ENCODE peak calls at places on chromosomes 5 and 9, in eight cellular contexts. O is Calu3; R is adrenal gland; N is fibroblast of the aortic adventitia; X is fibroblast of villous mesenchyme; U is activated B cell treated with CpG ODN at 0.5 μM for 24 hours; F is CD8-positive, alpha-beta T cell; J is cardiac muscle cell. Z is an unnamed sample.

GRCh38 chr9:137989156-137989555 is 111.6 kb downstream of the CACNA1B start:
- DNase-seq in J (no peak), X (no peak), U (no peak), O (no peak), R (no peak), F (peak), N (no peak), Z (no peak)

GRCh38 chr9:88418025-88418424 is 29.8 kb downstream of the SPIN1 start:
- DNase-seq in N (no peak), R (no peak), J (no peak), X (no peak), F (no peak), O (no peak), U (no peak), Z (no peak)

GRCh38 chr5:171823269-171823668 is 37.7 kb downstream of the SMIM23 start:
- DNase-seq in N (no peak), R (no peak), U (no peak), X (no peak), J (no peak), F (no peak), O (peak), Z (no peak)

GRCh38 chr9:29939559-29939958 is 2366.3 kb upstream of the C9orf72 start:
- DNase-seq in U (no peak), O (no peak), F (no peak), X (no peak), J (no peak), N (no peak), R (no peak), Z (no peak)

GRCh38 chr5:2001300-2001699 is 118.6 kb upstream of the IRX4 start:
- DNase-seq in O (no peak), N (no peak), U (no peak), R (no peak), J (no peak), X (no peak), F (no peak), Z (no peak)

GRCh38 chr9:89778100-89779085 is 173.6 kb downstream of the GADD45G start:
- DNase-seq in X (no peak), J (no peak), R (no peak), N (no peak), O (no peak), U (no peak), F (no peak), Z (no peak)

GRCh38 chr9:22595805-22596204 is 149.2 kb downstream of the DMRTA1 start:
- DNase-seq in J (no peak), O (no peak), F (no peak), N (no peak), X (no peak), R (no peak), U (no peak), Z (peak)

GRCh38 chr5:172855597-172856292 is 21.7 kb downstream of the ERGIC1 start:
- DNase-seq in U (no peak), F (no peak), O (no peak), N (peak), X (no peak), R (peak), J (no peak), Z (no peak)

GRCh38 chr5:137036630-137037029 is 462.5 kb downstream of the SPOCK1 start:
- DNase-seq in O (peak), R (no peak), N (no peak), J (no peak), U (no peak), F (no peak), X (no peak), Z (no peak)

GRCh38 chr9:36913393-36914211 is 120.5 kb downstream of the PAX5 start:
- DNase-seq in F (no peak), O (no peak), U (no peak), R (no peak), J (no peak), X (no peak), N (no peak), Z (no peak)

GRCh38 chr9:35820076-35820475 is 5.2 kb upstream of the HINT2 start:
- DNase-seq in F (no peak), X (peak), J (peak), R (no peak), U (no peak), O (no peak), N (peak), Z (no peak)

GRCh38 chr9:36169166-36169565 is at the start of gene CCIN:
- DNase-seq in X (no peak), F (no peak), R (no peak), N (no peak), O (no peak), U (no peak), J (no peak), Z (no peak)

GRCh38 chr5:113447651-113448050 is 12.9 kb upstream of the TSSK1B start:
- DNase-seq in X (peak), F (no peak), J (peak), R (no peak), N (no peak), O (peak), U (no peak), Z (no peak)

GRCh38 chr5:98110270-98110669 is 663.2 kb upstream of the RGMB start:
- DNase-seq in R (no peak), X (peak), N (peak), F (no peak), O (no peak), U (no peak), J (peak), Z (no peak)

GRCh38 chr9:72586388-72587160 is 65.2 kb downstream of the TMC1 start:
- DNase-seq in U (no peak), X (peak), O (peak), F (peak), J (peak), N (peak), R (no peak), Z (no peak)

GRCh38 chr5:11700376-11700775 is 203.9 kb downstream of the CTNND2 start:
- DNase-seq in U (no peak), R (no peak), J (no peak), F (no peak), O (no peak), X (no peak), N (no peak), Z (no peak)

GRCh38 chr5:51386916-51387853 is 3.9 kb downstream of the ISL1 start:
- DNase-seq in U (no peak), F (no peak), R (no peak), O (peak), X (no peak), N (peak), J (no peak), Z (no peak)

GRCh38 chr5:139308797-139309196 is 15.3 kb downstream of the MATR3 start:
- DNase-seq in F (no peak), U (no peak), O (no peak), N (no peak), R (no peak), J (no peak), X (no peak), Z (no peak)

GRCh38 chr5:137612576-137612975 is 113.5 kb upstream of the SPOCK1 start:
- DNase-seq in F (no peak), U (no peak), R (no peak), N (no peak), O (no peak), J (no peak), X (no peak), Z (no peak)

GRCh38 chr5:19733612-19734495 is 254.1 kb downstream of the CDH18 start:
- DNase-seq in O (no peak), N (no peak), R (no peak), X (no peak), F (no peak), J (no peak), U (no peak), Z (no peak)

GRCh38 chr9:91825866-91826265 is 124.2 kb downstream of the ROR2 start:
- DNase-seq in F (no peak), N (no peak), X (no peak), J (no peak), U (no peak), R (no peak), O (no peak), Z (no peak)

GRCh38 chr5:98603456-98603855 is 170.0 kb upstream of the RGMB start:
- DNase-seq in X (no peak), F (no peak), J (no peak), R (no peak), O (no peak), U (no peak), N (no peak), Z (no peak)

GRCh38 chr5:130912088-130912487 is 253.0 kb downstream of the HINT1 start:
- DNase-seq in R (no peak), J (peak), F (no peak), U (no peak), N (no peak), X (no peak), O (no peak), Z (no peak)

GRCh38 chr9:32782476-32783167 is 718 bp upstream of the TMEM215 start:
- DNase-seq in X (no peak), U (no peak), O (no peak), F (no peak), N (no peak), R (no peak), J (no peak), Z (no peak)

GRCh38 chr5:134115806-134116175 is 1.3 kb downstream of the TCF7 start:
- DNase-seq in X (no peak), N (no peak), F (no peak), U (no peak), J (no peak), O (no peak), R (no peak), Z (no peak)

GRCh38 chr5:157063776-157064430 is 5.0 kb upstream of the HAVCR1 start:
- DNase-seq in J (no peak), X (no peak), F (no peak), N (no peak), R (no peak), U (no peak), O (peak), Z (no peak)

GRCh38 chr9:127903557-127904475 is 4.4 kb upstream of the ST6GALNAC6 start:
- DNase-seq in F (peak), O (no peak), J (no peak), R (peak), N (no peak), X (peak), U (peak), Z (peak)

GRCh38 chr9:134324359-134325095 is 1.7 kb upstream of the RXRA start:
- DNase-seq in X (peak), N (peak), O (no peak), J (no peak), U (no peak), F (no peak), R (peak), Z (no peak)

GRCh38 chr9:106857811-106858470 is 5.0 kb upstream of the ZNF462 start:
- DNase-seq in X (no peak), F (no peak), O (no peak), U (no peak), J (no peak), N (no peak), R (no peak), Z (no peak)

GRCh38 chr5:156758012-156758791 is 91.9 kb upstream of the PPP1R2B start:
- DNase-seq in O (no peak), F (no peak), N (no peak), R (no peak), U (no peak), J (no peak), X (no peak), Z (no peak)

GRCh38 chr5:1003296-1003937 is 5.2 kb upstream of the NKD2 start:
- DNase-seq in N (no peak), O (peak), U (no peak), X (peak), F (no peak), J (peak), R (peak), Z (no peak)

GRCh38 chr5:115398726-115399125 is 102.3 kb upstream of the CCDC112 start:
- DNase-seq in F (no peak), O (no peak), R (no peak), J (peak), N (peak), U (no peak), X (peak), Z (no peak)

GRCh38 chr9:134717793-134718645 is 76.4 kb downstream of the COL5A1 start:
- DNase-seq in J (no peak), F (no peak), R (no peak), O (no peak), U (no peak), N (no peak), X (no peak), Z (no peak)

GRCh38 chr5:128644863-128645262 is 106.8 kb upstream of the FBN2 start:
- DNase-seq in X (peak), J (peak), O (no peak), R (no peak), N (peak), F (no peak), U (no peak), Z (no peak)

DNA sequence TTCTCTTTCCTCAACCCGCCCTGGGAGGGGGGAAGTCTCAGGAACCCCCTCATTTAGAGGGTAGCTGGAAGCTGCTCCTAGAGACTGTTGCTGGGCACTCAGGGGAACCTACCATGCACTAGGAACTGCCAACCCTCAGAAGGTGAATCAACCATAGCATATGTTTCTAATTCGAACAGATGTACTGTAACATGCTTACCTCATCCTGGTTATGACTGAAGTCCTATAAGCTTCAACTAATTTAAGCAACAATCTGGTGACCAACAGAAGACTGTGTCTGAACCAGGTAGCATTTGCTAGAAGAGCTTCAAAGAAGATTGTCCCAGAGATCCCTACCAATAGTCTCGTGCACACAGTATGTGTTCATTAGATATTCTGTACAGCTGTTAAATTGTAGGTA is 5.7 kb upstream of the PRDM6 start:
- DNase-seq in X (no peak), F (no peak), U (no peak), O (no peak), R (no peak), J (no peak), N (peak), Z (no peak)
- TF ChIP-seq CTCF in X (no peak), F (no peak), U (no peak), O (no peak), R (no peak), J (no peak), N (no peak), Z (no peak)

GRCh38 chr9:5326187-5326586 is 13.5 kb downstream of the RLN1 start:
- DNase-seq in F (no peak), N (no peak), R (no peak), U (no peak), O (no peak), X (no peak), J (no peak), Z (no peak)

GRCh38 chr9:5321058-5321457 is 16.5 kb upstream of the RLN2 start:
- DNase-seq in N (no peak), J (no peak), O (no peak), F (no peak), X (no peak), U (no peak), R (no peak), Z (no peak)

DNA sequence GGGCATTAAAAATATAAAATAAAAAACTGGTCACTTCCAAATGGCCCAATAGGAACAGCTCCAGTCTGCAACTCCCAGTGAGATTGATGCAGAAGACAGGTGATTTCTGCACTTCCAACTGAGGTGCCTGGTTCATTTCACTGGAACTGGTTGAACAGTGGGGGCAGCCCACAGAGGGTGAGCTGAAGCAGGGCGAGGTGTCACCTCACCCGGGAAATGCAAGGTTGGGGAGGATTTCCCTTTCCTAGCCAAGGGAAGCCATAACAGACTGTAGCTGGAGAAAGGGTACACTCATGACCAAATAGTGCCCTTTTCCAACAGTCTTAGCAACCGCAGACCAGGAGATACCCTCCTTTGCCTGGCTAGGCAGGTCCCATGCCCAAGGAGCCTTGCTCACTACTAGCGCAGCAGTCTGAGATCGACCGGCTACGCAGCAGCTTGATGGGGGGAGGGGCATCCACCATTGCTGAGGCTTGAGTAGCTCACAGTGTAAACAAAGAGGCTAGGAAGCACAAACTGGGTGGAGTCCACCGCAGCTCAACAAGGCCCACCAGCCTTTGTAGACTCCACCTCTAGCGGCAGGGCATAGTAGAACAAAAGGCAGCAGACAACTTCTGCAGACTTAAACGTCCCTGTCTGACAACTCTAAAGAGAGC is 12.7 kb downstream of the RLN1 start:
- DNase-seq in U (no peak), F (peak), X (peak), R (no peak), N (no peak), J (peak), O (no peak), Z (no peak)
- TF ChIP-seq CTCF in U (no peak), F (no peak), X (no peak), R (no peak), N (no peak), J (no peak), O (no peak), Z (no peak)

GRCh38 chr5:109027983-109028607 is 280.4 kb downstream of the FER start:
- DNase-seq in O (no peak), X (no peak), J (no peak), U (no peak), F (no peak), N (no peak), R (no peak), Z (no peak)
- TF ChIP-seq CTCF in O (no peak), X (no peak), J (no peak), U (no peak), F (no peak), N (no peak), R (no peak), Z (no peak)

DNA sequence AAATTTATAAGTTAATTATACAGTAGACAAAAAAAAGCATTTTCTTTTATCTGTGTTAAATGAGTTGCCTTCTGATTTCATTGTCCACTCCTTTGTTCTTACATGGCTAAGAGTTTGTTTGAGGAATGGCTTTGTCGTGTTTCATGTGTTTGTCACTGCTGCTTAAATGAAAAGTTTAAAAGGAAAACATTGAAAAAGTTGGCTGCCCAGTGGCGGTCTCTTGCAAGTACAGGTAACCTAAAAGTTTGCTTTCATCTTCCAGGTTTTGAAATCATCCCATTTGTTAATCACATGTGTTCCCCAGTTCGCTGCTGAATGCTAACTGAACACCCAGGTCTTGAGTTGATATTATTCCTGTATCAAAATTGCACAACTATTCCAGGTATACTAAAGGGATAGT is 33.9 kb downstream of the EGFLAM start:
- DNase-seq in F (no peak), N (no peak), J (no peak), U (no peak), O (no peak), X (no peak), R (no peak), Z (no peak)
- TF ChIP-seq CTCF in F (no peak), N (no peak), J (no peak), U (no peak), O (no peak), X (no peak), R (no peak), Z (no peak)

DNA sequence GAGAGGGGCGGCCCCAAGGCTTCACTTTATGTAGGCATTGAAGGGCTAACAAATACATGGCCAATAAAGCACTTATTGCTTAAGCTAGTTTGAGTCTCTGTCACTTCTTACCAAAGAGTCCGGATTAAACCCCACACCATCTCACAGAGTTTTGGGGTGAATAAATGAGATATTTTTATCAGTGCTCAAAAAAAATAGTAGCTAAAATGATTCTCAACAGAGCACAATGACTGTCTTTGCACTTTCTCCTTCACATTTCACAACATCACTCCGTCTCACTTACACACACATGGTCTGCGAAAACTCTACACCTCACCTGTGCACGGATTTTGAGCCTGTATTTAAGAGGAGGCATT is 92.9 kb downstream of the LMX1B start:
- DNase-seq in O (no peak), U (no peak), F (no peak), J (no peak), X (no peak), R (no peak), N (no peak), Z (no peak)
- TF ChIP-seq CTCF in O (no peak), U (no peak), F (peak), J (no peak), X (no peak), R (no peak), N (no peak), Z (no peak)

DNA sequence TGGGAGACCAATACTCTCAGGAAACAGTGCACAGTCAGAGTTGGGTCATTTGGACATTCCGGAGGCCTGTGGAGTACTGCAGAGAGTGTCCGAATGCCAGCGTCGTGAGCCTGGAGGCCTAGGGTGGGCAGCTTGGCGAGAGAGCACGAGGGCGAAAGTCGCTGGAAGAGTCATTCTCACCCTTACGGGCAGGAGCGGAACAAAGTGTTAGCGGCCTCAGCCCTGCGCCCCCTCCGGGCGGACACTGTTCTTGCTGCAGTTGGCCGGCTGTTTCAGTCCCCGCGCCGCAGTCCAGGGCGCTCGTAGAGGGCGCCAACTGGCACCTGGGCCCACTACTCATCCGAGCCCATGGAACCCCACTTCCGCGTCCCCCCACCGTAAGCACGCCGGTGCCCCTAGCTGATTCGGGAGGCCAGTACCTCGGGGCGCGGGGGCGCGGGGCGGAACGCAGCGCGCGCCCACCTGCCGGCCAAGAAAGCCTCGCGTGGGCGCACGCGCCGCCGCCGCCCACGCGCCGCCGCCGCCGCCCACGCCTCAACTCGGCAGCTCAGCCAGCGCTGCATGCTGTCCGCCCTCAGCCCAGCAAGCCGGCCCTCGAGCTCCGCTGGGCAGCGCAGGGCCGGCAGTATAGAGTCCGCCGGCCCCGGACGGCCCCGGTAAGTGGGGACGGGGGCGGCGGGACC is 99.7 kb upstream of the CCL21 start:
- DNase-seq in U (no peak), R (peak), X (peak), O (no peak), N (peak), F (no peak), J (peak), Z (no peak)
- TF ChIP-seq CTCF in U (no peak), R (no peak), X (peak), O (no peak), N (peak), F (no peak), J (peak), Z (no peak)

GRCh38 chr5:149666212-149666852 is 63.8 kb upstream of the PPARGC1B start:
- DNase-seq in R (peak), O (no peak), N (peak), J (peak), X (peak), U (no peak), F (no peak), Z (no peak)

GRCh38 chr5:149667827-149668122 is 62.3 kb upstream of the PPARGC1B start:
- DNase-seq in N (no peak), J (no peak), O (no peak), X (no peak), F (peak), R (no peak), U (no peak), Z (no peak)

GRCh38 chr5:149665416-149666163 is 64.5 kb upstream of the PPARGC1B start:
- DNase-seq in R (no peak), F (peak), O (no peak), J (no peak), U (no peak), X (no peak), N (no peak), Z (no peak)

GRCh38 chr5:149664666-149665415 is 65.3 kb upstream of the PPARGC1B start:
- DNase-seq in U (no peak), F (peak), N (no peak), J (no peak), R (no peak), X (no peak), O (no peak), Z (no peak)

GRCh38 chr5:149667084-149667826 is 62.9 kb upstream of the PPARGC1B start:
- DNase-seq in N (peak), J (peak), R (no peak), O (peak), X (peak), F (no peak), U (no peak), Z (no peak)
- TF ChIP-seq CTCF in N (peak), J (peak), R (peak), O (peak), X (peak), F (peak), U (peak), Z (peak)

GRCh38 chr5:146034127-146034526 is 71.2 kb downstream of the PLAC8L1 start:
- DNase-seq in X (no peak), U (no peak), J (no peak), F (no peak), O (no peak), R (no peak), N (no peak), Z (no peak)
- TF ChIP-seq CTCF in X (no peak), U (no peak), J (no peak), F (no peak), O (no peak), R (no peak), N (no peak), Z (no peak)

Z was measured in GM12864.